ENCODE peak calls at places on chromosomes 11 and 22, in five cellular contexts. One of them, this sample, is unnamed.

GRCh38 chr11:35133656-35134055 is 5.3 kb upstream of the CD44 start:
- DNase-seq in upper lobe of right lung: no peak
- DNase-seq in transverse colon: no peak
- DNase-seq in fibroblast of lung: no peak
- DNase-seq in RWPE1: no peak
- DNase-seq in this sample: no peak

GRCh38 chr22:41092847-41093371 is 517 bp downstream of the EP300 start:
- DNase-seq in upper lobe of right lung: peak; percentile 74
- DNase-seq in RWPE1: peak; percentile 15
- DNase-seq in transverse colon: peak; percentile 47
- DNase-seq in fibroblast of lung: peak; percentile 43
- DNase-seq in this sample: peak; percentile 66

GRCh38 chr11:94521684-94522083 is 9.4 kb downstream of the C11orf97 start:
- DNase-seq in fibroblast of lung: peak; percentile 24
- DNase-seq in upper lobe of right lung: no peak
- DNase-seq in transverse colon: no peak
- DNase-seq in RWPE1: no peak
- DNase-seq in this sample: no peak

GRCh38 chr11:74282421-74282820 is 29.0 kb downstream of the P4HA3 start:
- DNase-seq in fibroblast of lung: peak; percentile 73
- DNase-seq in upper lobe of right lung: peak; percentile 72
- DNase-seq in transverse colon: no peak
- DNase-seq in RWPE1: no peak
- DNase-seq in this sample: no peak

GRCh38 chr22:42644422-42645340 is 4.3 kb upstream of the ATP5MGL start:
- DNase-seq in RWPE1: no peak
- DNase-seq in fibroblast of lung: peak; percentile 42
- DNase-seq in upper lobe of right lung: peak; percentile 76
- DNase-seq in transverse colon: peak; percentile 51
- DNase-seq in this sample: peak; percentile 75

GRCh38 chr22:27726726-27727449 is 74.7 kb downstream of the MN1 start:
- DNase-seq in transverse colon: peak; percentile 28
- DNase-seq in upper lobe of right lung: peak; percentile 67
- DNase-seq in RWPE1: peak; percentile 59
- DNase-seq in fibroblast of lung: peak; percentile 70
- DNase-seq in this sample: peak; percentile 61

GRCh38 chr22:27993774-27994350 is 74.8 kb upstream of the PITPNB start:
- DNase-seq in RWPE1: no peak
- DNase-seq in transverse colon: peak; percentile 4
- DNase-seq in upper lobe of right lung: peak; percentile 23
- DNase-seq in fibroblast of lung: no peak
- DNase-seq in this sample: no peak

GRCh38 chr22:29268511-29269229 is 602 bp downstream of the EWSR1 start:
- DNase-seq in RWPE1: peak; percentile 32
- DNase-seq in fibroblast of lung: peak; percentile 78
- DNase-seq in upper lobe of right lung: peak; percentile 87
- DNase-seq in transverse colon: peak; percentile 60
- DNase-seq in this sample: peak; percentile 71

GRCh38 chr22:23791737-23792645 is 5.2 kb downstream of the SMARCB1 start:
- DNase-seq in RWPE1: no peak
- DNase-seq in upper lobe of right lung: no peak
- DNase-seq in fibroblast of lung: no peak
- DNase-seq in transverse colon: no peak
- DNase-seq in this sample: no peak

GRCh38 chr11:61688368-61689163 is 8.4 kb downstream of the DAGLA start:
- DNase-seq in fibroblast of lung: peak; percentile 46
- DNase-seq in upper lobe of right lung: peak; percentile 81
- DNase-seq in transverse colon: peak; percentile 83
- DNase-seq in RWPE1: peak; percentile 34
- DNase-seq in this sample: no peak

GRCh38 chr11:11841605-11842425 is at the start of gene USP47:
- DNase-seq in upper lobe of right lung: peak; percentile 95
- DNase-seq in fibroblast of lung: peak; percentile 83
- DNase-seq in RWPE1: peak; percentile 74
- DNase-seq in transverse colon: peak; percentile 93
- DNase-seq in this sample: peak; percentile 93

GRCh38 chr22:23278883-23279675 is 98.8 kb downstream of the BCR start:
- DNase-seq in transverse colon: peak; percentile 81
- DNase-seq in upper lobe of right lung: peak; percentile 84
- DNase-seq in RWPE1: peak; percentile 88
- DNase-seq in fibroblast of lung: no peak
- DNase-seq in this sample: no peak

GRCh38 chr11:126305699-126306098 is 1.8 kb downstream of the DCPS start:
- DNase-seq in upper lobe of right lung: no peak
- DNase-seq in transverse colon: no peak
- DNase-seq in RWPE1: no peak
- DNase-seq in fibroblast of lung: no peak
- DNase-seq in this sample: no peak

GRCh38 chr11:26780686-26781085 is 58.8 kb upstream of the SLC5A12 start:
- DNase-seq in upper lobe of right lung: no peak
- DNase-seq in transverse colon: no peak
- DNase-seq in RWPE1: no peak
- DNase-seq in fibroblast of lung: no peak
- DNase-seq in this sample: no peak

GRCh38 chr11:120546312-120547205 is 35.0 kb downstream of the GRIK4 start:
- DNase-seq in fibroblast of lung: peak; percentile 97
- DNase-seq in transverse colon: peak; percentile 24
- DNase-seq in upper lobe of right lung: no peak
- DNase-seq in RWPE1: peak; percentile 88
- DNase-seq in this sample: peak; percentile 96

GRCh38 chr22:38479096-38479840 is 11.4 kb downstream of the KDELR3 start:
- DNase-seq in transverse colon: no peak
- DNase-seq in fibroblast of lung: peak; percentile 49
- DNase-seq in upper lobe of right lung: no peak
- DNase-seq in RWPE1: no peak
- DNase-seq in this sample: no peak

GRCh38 chr11:74540270-74540669 is 46.7 kb upstream of the LIPT2 start:
- DNase-seq in RWPE1: no peak
- DNase-seq in upper lobe of right lung: no peak
- DNase-seq in transverse colon: no peak
- DNase-seq in fibroblast of lung: no peak
- DNase-seq in this sample: no peak

GRCh38 chr22:39349506-39349966 is 255 bp upstream of the SYNGR1 start:
- DNase-seq in RWPE1: no peak
- DNase-seq in upper lobe of right lung: no peak
- DNase-seq in fibroblast of lung: no peak
- DNase-seq in transverse colon: peak; percentile 27
- DNase-seq in this sample: peak; percentile 26

GRCh38 chr11:78251083-78251699 is 62.5 kb downstream of the USP35 start:
- DNase-seq in transverse colon: no peak
- DNase-seq in upper lobe of right lung: no peak
- DNase-seq in RWPE1: no peak
- DNase-seq in fibroblast of lung: peak; percentile 37
- DNase-seq in this sample: no peak

GRCh38 chr11:19868281-19868821 is 155.7 kb downstream of the NAV2 start:
- DNase-seq in transverse colon: peak; percentile 11
- DNase-seq in upper lobe of right lung: no peak
- DNase-seq in RWPE1: peak; percentile 77
- DNase-seq in fibroblast of lung: peak; percentile 91
- DNase-seq in this sample: peak; percentile 4

GRCh38 chr11:106331163-106331562 is 253.7 kb downstream of the AASDHPPT start:
- DNase-seq in upper lobe of right lung: no peak
- DNase-seq in transverse colon: no peak
- DNase-seq in RWPE1: no peak
- DNase-seq in fibroblast of lung: no peak
- DNase-seq in this sample: no peak

GRCh38 chr11:67053896-67054850 is 2.5 kb upstream of the RHOD start:
- DNase-seq in transverse colon: peak; percentile 50
- DNase-seq in fibroblast of lung: peak; percentile 77
- DNase-seq in RWPE1: peak; percentile 91
- DNase-seq in upper lobe of right lung: peak; percentile 75
- DNase-seq in this sample: peak; percentile 93

GRCh38 chr11:69899957-69900821 is 81.0 kb upstream of the FGF3 start:
- DNase-seq in RWPE1: no peak
- DNase-seq in upper lobe of right lung: no peak
- DNase-seq in fibroblast of lung: no peak
- DNase-seq in transverse colon: no peak
- DNase-seq in this sample: peak; percentile 70

GRCh38 chr11:71178076-71178475 is 74.3 kb downstream of the SHANK2 start:
- DNase-seq in fibroblast of lung: no peak
- DNase-seq in transverse colon: no peak
- DNase-seq in upper lobe of right lung: no peak
- DNase-seq in RWPE1: no peak
- DNase-seq in this sample: no peak

GRCh38 chr11:14645247-14645912 is 1.8 kb downstream of the PDE3B start:
- DNase-seq in fibroblast of lung: peak; percentile 52
- DNase-seq in upper lobe of right lung: no peak
- DNase-seq in transverse colon: no peak
- DNase-seq in RWPE1: peak; percentile 43
- DNase-seq in this sample: no peak

GRCh38 chr11:78688460-78688859 is 113.8 kb upstream of the NARS2 start:
- DNase-seq in transverse colon: no peak
- DNase-seq in fibroblast of lung: no peak
- DNase-seq in RWPE1: peak; percentile 55
- DNase-seq in upper lobe of right lung: no peak
- DNase-seq in this sample: no peak

GRCh38 chr22:32542332-32543019 is 67.9 kb downstream of the FBXO7 start:
- DNase-seq in fibroblast of lung: no peak
- DNase-seq in RWPE1: no peak
- DNase-seq in upper lobe of right lung: peak; percentile 67
- DNase-seq in transverse colon: peak; percentile 35
- DNase-seq in this sample: no peak

GRCh38 chr22:39236321-39237275 is 8.2 kb downstream of the PDGFB start:
- DNase-seq in transverse colon: peak; percentile 45
- DNase-seq in fibroblast of lung: no peak
- DNase-seq in RWPE1: no peak
- DNase-seq in upper lobe of right lung: no peak
- DNase-seq in this sample: no peak

DNA sequence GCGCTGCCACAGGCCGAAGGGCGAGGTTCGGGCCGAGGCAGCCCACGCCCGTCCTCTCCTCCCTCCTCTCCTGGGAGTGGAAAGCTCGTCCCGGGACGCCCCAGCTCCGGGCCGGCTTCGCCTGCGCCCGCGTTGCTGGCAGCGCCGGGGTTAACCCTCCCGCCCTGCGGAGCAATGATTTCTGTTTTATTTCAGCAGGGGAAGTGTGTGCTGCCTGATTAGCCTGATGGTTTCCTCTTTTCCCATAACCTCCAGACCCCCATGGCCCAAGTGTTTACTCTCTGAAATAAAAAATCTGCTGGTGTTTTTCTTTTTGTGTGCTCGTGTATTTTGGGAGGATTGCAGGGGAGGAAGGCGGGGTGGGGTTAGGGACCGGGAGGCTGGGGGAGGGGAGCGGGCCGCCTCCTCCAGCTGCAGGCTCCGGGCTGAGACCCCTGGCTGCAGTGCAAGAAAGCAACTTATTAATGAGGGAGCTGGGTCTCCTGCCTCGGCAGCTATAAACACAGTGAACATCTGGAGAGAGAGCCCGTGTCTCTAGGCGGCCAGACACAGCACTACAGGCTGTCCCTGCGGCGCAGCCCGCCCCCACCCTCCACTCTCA is 38.6 kb downstream of the ETS1 start:
- DNase-seq in transverse colon: peak; percentile 62
- DNase-seq in fibroblast of lung: peak; percentile 80
- DNase-seq in upper lobe of right lung: peak; percentile 76
- DNase-seq in RWPE1: peak; percentile 36
- DNase-seq in this sample: peak; percentile 53
- TF ChIP-seq CTCF in transverse colon: no peak
- TF ChIP-seq CTCF in fibroblast of lung: no peak
- TF ChIP-seq CTCF in upper lobe of right lung: no peak
- TF ChIP-seq CTCF in RWPE1: no peak
- TF ChIP-seq CTCF in this sample: no peak

DNA sequence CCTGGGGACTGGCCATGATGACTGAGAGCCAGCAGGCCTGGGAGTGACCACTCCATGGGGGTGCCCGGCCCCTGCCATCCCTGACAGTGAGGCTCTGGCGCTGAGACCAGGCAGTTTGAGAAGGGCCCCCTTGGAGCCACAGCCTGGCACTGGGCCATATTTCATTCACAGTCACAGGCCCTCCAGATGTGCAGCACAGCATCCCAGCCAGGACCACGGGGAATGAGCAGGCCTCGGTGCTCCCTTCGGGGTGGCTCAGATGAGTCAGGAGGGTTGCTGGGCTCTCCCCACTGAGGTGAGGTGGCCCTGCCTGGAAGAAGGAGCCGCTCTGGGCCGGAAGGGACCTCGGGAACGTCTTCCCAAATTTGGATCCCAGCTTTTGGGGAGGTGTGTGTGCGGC is 53.0 kb downstream of the GRAMD4 start:
- DNase-seq in fibroblast of lung: no peak
- DNase-seq in transverse colon: no peak
- DNase-seq in upper lobe of right lung: no peak
- DNase-seq in RWPE1: no peak
- DNase-seq in this sample: no peak
- H3K27ac ChIP-seq in fibroblast of lung: no peak overlapping the region
- H3K27ac ChIP-seq in transverse colon: no peak overlapping the region
- H3K27ac ChIP-seq in upper lobe of right lung: no peak overlapping the region
- H3K27ac ChIP-seq in RWPE1: no peak overlapping the region
- H3K27ac ChIP-seq in this sample: no peak overlapping the region

GRCh38 chr11:65392186-65392829 is 5.9 kb downstream of the FRMD8 start:
- DNase-seq in transverse colon: no peak
- DNase-seq in upper lobe of right lung: no peak
- DNase-seq in fibroblast of lung: no peak
- DNase-seq in RWPE1: no peak
- DNase-seq in this sample: no peak

GRCh38 chr11:65391007-65391406 is 4.6 kb downstream of the FRMD8 start:
- DNase-seq in fibroblast of lung: peak; percentile 36
- DNase-seq in upper lobe of right lung: no peak
- DNase-seq in RWPE1: no peak
- DNase-seq in transverse colon: no peak
- DNase-seq in this sample: no peak

GRCh38 chr11:65390099-65390941 is 3.9 kb downstream of the FRMD8 start:
- DNase-seq in upper lobe of right lung: peak; percentile 63
- DNase-seq in RWPE1: no peak
- DNase-seq in fibroblast of lung: no peak
- DNase-seq in transverse colon: no peak
- DNase-seq in this sample: no peak

GRCh38 chr11:65388731-65389130 is 2.3 kb downstream of the FRMD8 start:
- DNase-seq in fibroblast of lung: no peak
- DNase-seq in transverse colon: no peak
- DNase-seq in RWPE1: no peak
- DNase-seq in upper lobe of right lung: no peak
- DNase-seq in this sample: no peak

GRCh38 chr11:65389294-65389980 is 3.0 kb downstream of the FRMD8 start:
- DNase-seq in upper lobe of right lung: peak; percentile 63
- DNase-seq in transverse colon: no peak
- DNase-seq in fibroblast of lung: no peak
- DNase-seq in RWPE1: no peak
- DNase-seq in this sample: no peak
- TF ChIP-seq CTCF in upper lobe of right lung: no peak
- TF ChIP-seq CTCF in transverse colon: no peak
- TF ChIP-seq CTCF in fibroblast of lung: no peak
- TF ChIP-seq CTCF in RWPE1: no peak
- TF ChIP-seq CTCF in this sample: no peak

DNA sequence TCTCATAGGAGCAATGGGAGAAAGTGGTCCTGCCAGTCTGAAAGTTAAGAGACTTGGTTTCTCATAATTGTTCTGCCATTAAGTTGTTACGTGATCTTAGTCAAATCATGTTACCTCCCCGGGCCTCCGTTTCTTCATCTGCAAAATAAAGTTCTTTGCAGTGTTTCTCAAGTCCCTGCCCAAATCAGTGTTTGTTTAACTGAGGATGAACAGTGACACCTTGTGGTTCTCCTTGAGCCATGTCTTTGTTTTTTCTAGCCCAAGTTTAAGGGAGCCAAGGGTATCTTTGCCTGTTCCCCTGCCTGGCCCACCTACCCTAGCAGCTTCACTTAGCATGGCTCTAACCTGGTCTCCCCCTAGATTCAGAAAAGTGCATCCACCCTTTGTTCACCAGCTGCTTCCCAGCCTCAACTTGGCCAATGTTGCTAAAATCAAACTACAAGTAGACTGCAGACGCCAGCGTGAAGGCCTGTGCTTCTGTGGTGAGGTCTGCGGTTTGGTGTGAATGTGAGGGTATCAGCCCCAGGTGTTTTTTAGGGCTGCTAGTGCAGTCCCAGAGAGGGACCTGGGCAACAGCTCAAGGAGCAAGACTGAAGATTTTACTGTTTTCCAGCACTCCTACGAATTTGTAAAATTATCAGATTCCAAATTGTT is 35.5 kb downstream of the FZD4 start:
- DNase-seq in RWPE1: peak; percentile 54
- DNase-seq in fibroblast of lung: peak; percentile 86
- DNase-seq in transverse colon: no peak
- DNase-seq in upper lobe of right lung: no peak
- DNase-seq in this sample: no peak
- H3K27ac ChIP-seq in RWPE1: no peak overlapping the region
- H3K27ac ChIP-seq in fibroblast of lung: no peak overlapping the region
- H3K27ac ChIP-seq in transverse colon: no peak overlapping the region
- H3K27ac ChIP-seq in upper lobe of right lung: peak overlapping the region; percentile 33
- H3K27ac ChIP-seq in this sample: no peak overlapping the region

This sample was measured in adrenal gland.